ENCODE peak calls at places on chromosome 1, in four cellular contexts. D is fibroblast of pulmonary artery; L is lower lobe of right lung; Z is CD4-positive, CD25-positive, alpha-beta regulatory T cell. I is an unnamed sample.

GRCh38 chr1:178931843-178932551 is 61.1 kb upstream of the ANGPTL1 start:
- DNase-seq in D (peak; percentile 97), L (peak; percentile 62), Z (no peak), I (no peak)

GRCh38 chr1:66489146-66489545 is 44.8 kb upstream of the SGIP1 start:
- DNase-seq in D (peak; percentile 33), L (no peak), Z (no peak), I (no peak)

GRCh38 chr1:9888886-9889285 is 21.2 kb downstream of the CTNNBIP1 start:
- DNase-seq in D (no peak), L (no peak), Z (no peak), I (no peak)

GRCh38 chr1:145751491-145752021 is 32.3 kb downstream of the CD160 start:
- DNase-seq in D (peak; percentile 83), L (no peak), Z (no peak), I (peak; percentile 96)

GRCh38 chr1:21308847-21309652 is 18.8 kb upstream of the ECE1 start:
- DNase-seq in D (no peak), L (no peak), Z (no peak), I (no peak)

GRCh38 chr1:62103880-62104279 is 90.8 kb upstream of the L1TD1 start:
- DNase-seq in D (no peak), L (no peak), Z (no peak), I (no peak)

GRCh38 chr1:205294175-205294913 is 27.2 kb downstream of the NUAK2 start:
- DNase-seq in D (peak; percentile 93), L (no peak), Z (no peak), I (peak; percentile 74)

GRCh38 chr1:157490337-157491165 is 61.8 kb downstream of the FCRL5 start:
- DNase-seq in D (peak; percentile 63), L (peak; percentile 76), Z (peak; percentile 54), I (no peak)

GRCh38 chr1:98034505-98034904 is 113.7 kb upstream of the DPYD start:
- DNase-seq in D (peak; percentile 67), L (no peak), Z (no peak), I (no peak)

GRCh38 chr1:99613716-99614115 is 32.2 kb upstream of the PALMD start:
- DNase-seq in D (no peak), L (no peak), Z (no peak), I (no peak)

GRCh38 chr1:24437631-24438396 is 22.2 kb downstream of the NIPAL3 start:
- DNase-seq in D (peak; percentile 23), L (no peak), Z (no peak), I (no peak)

GRCh38 chr1:241998412-241998921 is 431 bp downstream of the MAP1LC3C start:
- DNase-seq in D (peak; percentile 71), L (peak; percentile 75), Z (peak; percentile 51), I (no peak)

GRCh38 chr1:184393924-184394323 is 7.1 kb downstream of the C1orf21 start:
- DNase-seq in D (peak; percentile 33), L (no peak), Z (no peak), I (no peak)

GRCh38 chr1:2547210-2548067 is 8.7 kb upstream of the TNFRSF14 start:
- DNase-seq in D (no peak), L (peak; percentile 71), Z (peak; percentile 74), I (no peak)

GRCh38 chr1:222975472-222976122 is 160.8 kb downstream of the DISP1 start:
- DNase-seq in D (peak; percentile 40), L (no peak), Z (no peak), I (no peak)

GRCh38 chr1:2126331-2127180 is 68.0 kb downstream of the FAAP20 start:
- DNase-seq in D (no peak), L (peak; percentile 52), Z (no peak), I (no peak)

DNA sequence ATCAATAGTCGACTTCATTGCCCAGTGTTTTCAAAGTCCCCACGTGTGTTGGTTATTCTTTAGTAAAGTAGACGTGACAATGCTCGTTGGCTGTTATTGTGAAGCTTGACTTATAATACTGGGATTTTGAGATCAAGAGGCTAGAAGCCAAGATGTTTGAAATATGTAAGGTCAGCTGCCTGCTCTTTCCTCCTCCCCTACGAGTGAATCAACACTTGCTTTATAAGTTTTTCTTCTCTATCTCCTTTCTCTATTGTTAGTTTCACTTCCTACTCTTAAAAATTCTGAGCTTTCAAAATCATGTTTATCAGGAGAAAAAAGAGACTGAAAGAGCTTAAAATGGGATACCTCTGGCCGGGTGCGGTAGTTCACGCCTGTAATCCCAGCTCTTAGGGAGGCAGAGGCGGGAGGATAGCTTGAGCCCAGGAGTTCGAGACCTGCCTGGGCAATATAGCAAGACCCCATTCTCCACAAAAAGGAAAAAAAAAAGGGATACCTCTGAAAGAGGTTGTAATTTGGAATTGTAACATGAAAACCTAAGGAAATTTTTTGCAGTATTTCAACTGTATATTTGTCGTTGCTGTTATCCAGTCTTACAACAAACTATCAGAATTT is 72.0 kb downstream of the EPB41 start:
- DNase-seq in D (peak; percentile 16), L (no peak), Z (no peak), I (no peak)
- H3K4me3 ChIP-seq in D (no peak overlapping the region), L (no peak overlapping the region), Z (peak overlapping the region; percentile 24), I (no peak overlapping the region)

GRCh38 chr1:7290971-7291970 is 479.8 kb upstream of the VAMP3 start:
- DNase-seq in D (peak; percentile 39), L (no peak), Z (no peak), I (no peak)
- H3K4me3 ChIP-seq in D (no peak overlapping the region), L (no peak overlapping the region), Z (no peak overlapping the region), I (no peak overlapping the region)

DNA sequence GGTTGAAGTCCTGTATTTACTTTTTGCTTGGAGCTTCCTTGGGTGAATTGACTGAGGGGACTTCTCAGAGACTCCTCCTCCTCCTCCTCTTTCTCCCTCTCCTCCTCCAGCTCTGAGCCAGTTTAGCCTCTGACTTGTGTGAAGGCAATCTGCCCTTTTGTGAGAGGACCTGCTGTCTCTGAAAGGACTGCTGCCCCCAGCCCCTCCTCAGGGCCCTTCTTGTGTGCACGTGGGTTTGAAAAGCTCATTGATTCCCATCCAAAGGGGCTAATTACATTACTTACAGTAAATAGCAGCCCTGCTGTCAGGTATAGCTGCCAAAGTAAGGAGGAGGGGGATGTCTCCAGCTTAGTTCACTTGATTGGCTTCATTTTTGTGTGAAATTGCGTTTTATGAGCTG is 2.0 kb upstream of the LHX9 start:
- DNase-seq in D (no peak), L (no peak), Z (no peak), I (no peak)
- H3K4me3 ChIP-seq in D (no peak overlapping the region), L (no peak overlapping the region), Z (no peak overlapping the region), I (peak overlapping the region; percentile 92)

GRCh38 chr1:83511327-83511726 is 487.6 kb downstream of the TTLL7 start:
- DNase-seq in D (no peak), L (no peak), Z (no peak), I (no peak)

GRCh38 chr1:83505148-83505547 is 493.8 kb downstream of the TTLL7 start:
- DNase-seq in D (no peak), L (no peak), Z (no peak), I (no peak)

GRCh38 chr1:83512371-83513004 is 486.4 kb downstream of the TTLL7 start:
- DNase-seq in D (no peak), L (no peak), Z (no peak), I (no peak)

GRCh38 chr1:83508485-83509151 is 490.3 kb downstream of the TTLL7 start:
- DNase-seq in D (peak; percentile 40), L (no peak), Z (peak; percentile 94), I (peak; percentile 94)

DNA sequence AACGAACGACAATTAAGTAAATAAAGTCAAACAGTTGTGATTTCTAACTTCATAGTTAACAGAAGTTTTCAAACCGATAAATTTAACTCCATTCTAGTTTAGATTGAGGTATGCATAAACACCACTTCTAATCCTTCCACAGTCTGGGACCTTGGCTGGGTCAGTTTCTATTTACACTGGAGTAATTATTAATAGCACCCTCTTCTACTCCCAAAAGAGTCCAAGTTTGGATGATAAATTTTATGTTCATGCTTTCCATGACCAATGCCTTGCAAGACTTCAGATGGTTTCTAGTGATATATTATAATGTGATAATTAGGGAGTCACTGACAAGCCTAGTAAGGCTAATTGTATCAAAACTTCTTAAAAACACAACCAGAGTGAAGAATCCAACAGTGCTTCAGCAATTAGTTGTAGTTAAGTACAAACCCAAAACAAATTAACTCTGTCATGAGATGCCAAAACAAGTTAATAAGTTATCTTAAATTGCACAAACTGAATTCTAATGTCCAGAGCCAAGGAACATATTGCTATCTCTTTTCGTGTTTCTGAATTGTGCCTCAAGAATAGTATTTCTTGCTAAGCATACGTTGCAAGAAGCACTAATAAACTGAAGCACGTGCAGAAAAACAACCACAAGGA is 489.6 kb downstream of the TTLL7 start:
- DNase-seq in D (no peak), L (no peak), Z (no peak), I (no peak)
- H3K4me3 ChIP-seq in D (no peak overlapping the region), L (no peak overlapping the region), Z (peak overlapping the region; percentile 51), I (no peak overlapping the region)

GRCh38 chr1:77672374-77672773 is 10.1 kb downstream of the ZZZ3 start:
- DNase-seq in D (no peak), L (no peak), Z (no peak), I (no peak)

GRCh38 chr1:77673030-77673429 is 9.4 kb downstream of the ZZZ3 start:
- DNase-seq in D (no peak), L (no peak), Z (no peak), I (no peak)

GRCh38 chr1:77673716-77674355 is 8.6 kb downstream of the ZZZ3 start:
- DNase-seq in D (no peak), L (no peak), Z (no peak), I (no peak)

GRCh38 chr1:77670330-77670729 is 12.1 kb downstream of the ZZZ3 start:
- DNase-seq in D (no peak), L (no peak), Z (no peak), I (no peak)

GRCh38 chr1:77671836-77672235 is 10.6 kb downstream of the ZZZ3 start:
- DNase-seq in D (peak; percentile 39), L (no peak), Z (no peak), I (no peak)
- H3K4me3 ChIP-seq in D (no peak overlapping the region), L (no peak overlapping the region), Z (peak overlapping the region; percentile 42), I (no peak overlapping the region)

GRCh38 chr1:95071539-95071938 is 1.2 kb downstream of the ALG14 start:
- DNase-seq in D (no peak), L (no peak), Z (peak; percentile 18), I (no peak)
- H3K4me3 ChIP-seq in D (peak overlapping the region; percentile 77), L (peak overlapping the region; percentile 73), Z (peak overlapping the region; percentile 98), I (no peak overlapping the region)

GRCh38 chr1:155833665-155834295 is 23.2 kb downstream of the GON4L start:
- DNase-seq in D (no peak), L (no peak), Z (no peak), I (no peak)
- H3K4me3 ChIP-seq in D (no peak overlapping the region), L (no peak overlapping the region), Z (no peak overlapping the region), I (no peak overlapping the region)